ENCODE peak calls at places on chromosomes 16 and 17, in eight cellular contexts. One of them, this sample, is unnamed.

GRCh38 chr17:77640242-77640641 is 318.3 kb upstream of the TNRC6C start:
- DNase-seq in GM12865: no peak
- DNase-seq in fibroblast of pulmonary artery: no peak
- DNase-seq in psoas muscle: no peak
- DNase-seq in fibroblast of the aortic adventitia: no peak
- DNase-seq in stomach: no peak
- DNase-seq in GM23338: no peak
- DNase-seq in CD8-positive, alpha-beta T cell: no peak
- DNase-seq in this sample: no peak

GRCh38 chr17:50218771-50219315 is 17.4 kb upstream of the COL1A1 start:
- DNase-seq in GM12865: no peak
- DNase-seq in fibroblast of pulmonary artery: peak
- DNase-seq in psoas muscle: no peak
- DNase-seq in fibroblast of the aortic adventitia: peak
- DNase-seq in stomach: no peak
- DNase-seq in GM23338: no peak
- DNase-seq in CD8-positive, alpha-beta T cell: no peak
- DNase-seq in this sample: no peak

GRCh38 chr16:30903596-30903995 is 7.2 kb downstream of the CTF1 start:
- DNase-seq in GM12865: no peak
- DNase-seq in fibroblast of pulmonary artery: peak
- DNase-seq in psoas muscle: no peak
- DNase-seq in fibroblast of the aortic adventitia: peak
- DNase-seq in stomach: no peak
- DNase-seq in GM23338: no peak
- DNase-seq in CD8-positive, alpha-beta T cell: no peak
- DNase-seq in this sample: no peak

GRCh38 chr16:65975049-65975708 is 391.3 kb upstream of the CDH5 start:
- DNase-seq in GM12865: peak
- DNase-seq in fibroblast of pulmonary artery: peak
- DNase-seq in psoas muscle: no peak
- DNase-seq in fibroblast of the aortic adventitia: peak
- DNase-seq in stomach: no peak
- DNase-seq in GM23338: peak
- DNase-seq in CD8-positive, alpha-beta T cell: no peak
- DNase-seq in this sample: no peak

GRCh38 chr16:23700509-23700908 is 12.5 kb downstream of the ERN2 start:
- DNase-seq in GM12865: no peak
- DNase-seq in fibroblast of pulmonary artery: no peak
- DNase-seq in psoas muscle: no peak
- DNase-seq in fibroblast of the aortic adventitia: no peak
- DNase-seq in stomach: no peak
- DNase-seq in GM23338: peak
- DNase-seq in CD8-positive, alpha-beta T cell: no peak
- DNase-seq in this sample: no peak

GRCh38 chr16:30491744-30492308 is 19.3 kb downstream of the ITGAL start:
- DNase-seq in GM12865: no peak
- DNase-seq in fibroblast of pulmonary artery: peak
- DNase-seq in psoas muscle: no peak
- DNase-seq in fibroblast of the aortic adventitia: peak
- DNase-seq in stomach: no peak
- DNase-seq in GM23338: no peak
- DNase-seq in CD8-positive, alpha-beta T cell: peak
- DNase-seq in this sample: no peak

GRCh38 chr16:82630219-82630618 is 3.5 kb downstream of the CDH13 start:
- DNase-seq in GM12865: no peak
- DNase-seq in fibroblast of pulmonary artery: peak
- DNase-seq in psoas muscle: no peak
- DNase-seq in fibroblast of the aortic adventitia: peak
- DNase-seq in stomach: no peak
- DNase-seq in GM23338: no peak
- DNase-seq in CD8-positive, alpha-beta T cell: no peak
- DNase-seq in this sample: no peak

GRCh38 chr17:77325826-77326581 is 185.2 kb downstream of the SEC14L1 start:
- DNase-seq in GM12865: no peak
- DNase-seq in fibroblast of pulmonary artery: no peak
- DNase-seq in psoas muscle: no peak
- DNase-seq in fibroblast of the aortic adventitia: peak
- DNase-seq in stomach: peak
- DNase-seq in GM23338: no peak
- DNase-seq in CD8-positive, alpha-beta T cell: no peak
- DNase-seq in this sample: peak

GRCh38 chr17:29589524-29590260 is at the start of gene GIT1:
- DNase-seq in GM12865: peak
- DNase-seq in fibroblast of pulmonary artery: peak
- DNase-seq in psoas muscle: peak
- DNase-seq in fibroblast of the aortic adventitia: peak
- DNase-seq in stomach: peak
- DNase-seq in GM23338: peak
- DNase-seq in CD8-positive, alpha-beta T cell: peak
- DNase-seq in this sample: peak

GRCh38 chr17:75240394-75241142 is 20.8 kb downstream of the GGA3 start:
- DNase-seq in GM12865: no peak
- DNase-seq in fibroblast of pulmonary artery: peak
- DNase-seq in psoas muscle: peak
- DNase-seq in fibroblast of the aortic adventitia: peak
- DNase-seq in stomach: no peak
- DNase-seq in GM23338: peak
- DNase-seq in CD8-positive, alpha-beta T cell: peak
- DNase-seq in this sample: no peak

GRCh38 chr17:77445030-77445907 is 304.5 kb downstream of the SEC14L1 start:
- DNase-seq in GM12865: peak
- DNase-seq in fibroblast of pulmonary artery: peak
- DNase-seq in psoas muscle: peak
- DNase-seq in fibroblast of the aortic adventitia: peak
- DNase-seq in stomach: peak
- DNase-seq in GM23338: no peak
- DNase-seq in CD8-positive, alpha-beta T cell: peak
- DNase-seq in this sample: no peak

GRCh38 chr17:39095309-39095686 is 56.1 kb downstream of the PLXDC1 start:
- DNase-seq in GM12865: no peak
- DNase-seq in fibroblast of pulmonary artery: no peak
- DNase-seq in psoas muscle: no peak
- DNase-seq in fibroblast of the aortic adventitia: peak
- DNase-seq in stomach: no peak
- DNase-seq in GM23338: no peak
- DNase-seq in CD8-positive, alpha-beta T cell: no peak
- DNase-seq in this sample: no peak

GRCh38 chr16:50910698-50911025 is 168.8 kb downstream of the CYLD start:
- DNase-seq in GM12865: no peak
- DNase-seq in fibroblast of pulmonary artery: no peak
- DNase-seq in psoas muscle: no peak
- DNase-seq in fibroblast of the aortic adventitia: no peak
- DNase-seq in stomach: no peak
- DNase-seq in GM23338: no peak
- DNase-seq in CD8-positive, alpha-beta T cell: no peak
- DNase-seq in this sample: no peak

GRCh38 chr17:77622627-77623026 is 335.9 kb upstream of the TNRC6C start:
- DNase-seq in GM12865: no peak
- DNase-seq in fibroblast of pulmonary artery: no peak
- DNase-seq in psoas muscle: no peak
- DNase-seq in fibroblast of the aortic adventitia: no peak
- DNase-seq in stomach: no peak
- DNase-seq in GM23338: no peak
- DNase-seq in CD8-positive, alpha-beta T cell: no peak
- DNase-seq in this sample: no peak

GRCh38 chr17:48596000-48596734 is 2.6 kb upstream of the HOXB5 start:
- DNase-seq in GM12865: no peak
- DNase-seq in fibroblast of pulmonary artery: no peak
- DNase-seq in psoas muscle: no peak
- DNase-seq in fibroblast of the aortic adventitia: no peak
- DNase-seq in stomach: no peak
- DNase-seq in GM23338: no peak
- DNase-seq in CD8-positive, alpha-beta T cell: no peak
- DNase-seq in this sample: no peak

DNA sequence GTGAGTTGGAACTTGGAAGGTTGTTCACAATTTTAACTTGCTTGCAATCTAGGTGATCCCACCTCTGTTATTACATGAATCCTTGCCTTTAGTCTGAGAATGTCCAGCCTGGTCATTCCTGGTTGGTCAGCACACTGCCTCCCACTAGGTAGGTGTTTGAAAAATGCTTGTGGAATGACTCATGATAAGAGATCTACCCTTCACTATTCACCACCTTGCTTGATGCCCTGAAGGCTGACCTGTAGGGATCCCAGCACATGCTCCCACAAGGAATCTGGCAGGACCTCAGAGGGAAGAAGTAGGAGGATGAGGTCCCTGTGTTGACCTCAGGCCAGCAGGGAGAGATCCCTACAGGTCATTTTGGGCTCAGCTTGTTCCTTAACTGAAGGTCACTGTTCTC is 30.2 kb upstream of the ABCA3 start:
- DNase-seq in GM12865: no peak
- DNase-seq in fibroblast of pulmonary artery: no peak
- DNase-seq in psoas muscle: no peak
- DNase-seq in fibroblast of the aortic adventitia: no peak
- DNase-seq in stomach: no peak
- DNase-seq in GM23338: no peak
- DNase-seq in CD8-positive, alpha-beta T cell: no peak
- DNase-seq in this sample: no peak
- TF ChIP-seq CTCF in GM12865: no peak
- TF ChIP-seq CTCF in fibroblast of pulmonary artery: no peak
- TF ChIP-seq CTCF in psoas muscle: no peak
- TF ChIP-seq CTCF in fibroblast of the aortic adventitia: no peak
- TF ChIP-seq CTCF in stomach: no peak
- TF ChIP-seq CTCF in GM23338: no peak
- TF ChIP-seq CTCF in CD8-positive, alpha-beta T cell: no peak
- TF ChIP-seq CTCF in this sample: no peak

GRCh38 chr16:5488581-5488980 is 391.0 kb upstream of the EEF2KMT start:
- DNase-seq in GM12865: no peak
- DNase-seq in fibroblast of pulmonary artery: no peak
- DNase-seq in psoas muscle: no peak
- DNase-seq in fibroblast of the aortic adventitia: no peak
- DNase-seq in stomach: no peak
- DNase-seq in GM23338: no peak
- DNase-seq in CD8-positive, alpha-beta T cell: no peak
- DNase-seq in this sample: no peak

GRCh38 chr16:5496013-5496412 is 398.4 kb upstream of the EEF2KMT start:
- DNase-seq in GM12865: no peak
- DNase-seq in fibroblast of pulmonary artery: no peak
- DNase-seq in psoas muscle: no peak
- DNase-seq in fibroblast of the aortic adventitia: no peak
- DNase-seq in stomach: no peak
- DNase-seq in GM23338: no peak
- DNase-seq in CD8-positive, alpha-beta T cell: no peak
- DNase-seq in this sample: no peak

GRCh38 chr16:5487728-5488127 is 390.1 kb upstream of the EEF2KMT start:
- DNase-seq in GM12865: no peak
- DNase-seq in fibroblast of pulmonary artery: no peak
- DNase-seq in psoas muscle: no peak
- DNase-seq in fibroblast of the aortic adventitia: no peak
- DNase-seq in stomach: no peak
- DNase-seq in GM23338: no peak
- DNase-seq in CD8-positive, alpha-beta T cell: no peak
- DNase-seq in this sample: no peak

DNA sequence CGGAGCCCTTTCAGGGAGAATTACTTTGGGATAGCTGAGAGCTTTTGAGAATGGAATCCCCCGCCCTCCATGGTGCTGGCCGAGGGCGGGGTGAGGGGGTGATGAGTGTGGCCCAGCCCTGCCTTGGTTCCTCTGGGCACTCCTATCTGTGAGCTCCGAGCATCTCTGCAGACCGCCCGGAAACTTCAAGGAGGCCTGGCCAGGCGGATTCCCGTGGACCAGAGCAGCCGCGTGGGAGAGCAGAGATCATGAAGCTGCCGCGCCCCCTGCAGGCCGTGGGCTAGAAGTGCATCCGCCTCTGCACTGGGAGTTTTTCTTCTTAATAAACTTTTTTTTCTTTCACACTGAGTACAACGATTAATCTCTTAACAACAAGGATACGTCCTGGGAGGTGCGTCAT is 392.9 kb upstream of the EEF2KMT start:
- DNase-seq in GM12865: peak
- DNase-seq in fibroblast of pulmonary artery: no peak
- DNase-seq in psoas muscle: no peak
- DNase-seq in fibroblast of the aortic adventitia: no peak
- DNase-seq in stomach: no peak
- DNase-seq in GM23338: peak
- DNase-seq in CD8-positive, alpha-beta T cell: no peak
- DNase-seq in this sample: no peak
- TF ChIP-seq CTCF in GM12865: peak
- TF ChIP-seq CTCF in fibroblast of pulmonary artery: no peak
- TF ChIP-seq CTCF in psoas muscle: peak
- TF ChIP-seq CTCF in fibroblast of the aortic adventitia: peak
- TF ChIP-seq CTCF in stomach: no peak
- TF ChIP-seq CTCF in GM23338: peak
- TF ChIP-seq CTCF in CD8-positive, alpha-beta T cell: peak
- TF ChIP-seq CTCF in this sample: no peak

GRCh38 chr17:72056155-72056554 is 64.7 kb upstream of the SOX9 start:
- DNase-seq in GM12865: peak
- DNase-seq in fibroblast of pulmonary artery: no peak
- DNase-seq in psoas muscle: no peak
- DNase-seq in fibroblast of the aortic adventitia: no peak
- DNase-seq in stomach: no peak
- DNase-seq in GM23338: no peak
- DNase-seq in CD8-positive, alpha-beta T cell: no peak
- DNase-seq in this sample: no peak

GRCh38 chr17:72060084-72060483 is 60.7 kb upstream of the SOX9 start:
- DNase-seq in GM12865: no peak
- DNase-seq in fibroblast of pulmonary artery: no peak
- DNase-seq in psoas muscle: no peak
- DNase-seq in fibroblast of the aortic adventitia: no peak
- DNase-seq in stomach: no peak
- DNase-seq in GM23338: no peak
- DNase-seq in CD8-positive, alpha-beta T cell: no peak
- DNase-seq in this sample: no peak

GRCh38 chr17:72053069-72053846 is 67.6 kb upstream of the SOX9 start:
- DNase-seq in GM12865: no peak
- DNase-seq in fibroblast of pulmonary artery: no peak
- DNase-seq in psoas muscle: no peak
- DNase-seq in fibroblast of the aortic adventitia: no peak
- DNase-seq in stomach: no peak
- DNase-seq in GM23338: peak
- DNase-seq in CD8-positive, alpha-beta T cell: no peak
- DNase-seq in this sample: no peak

DNA sequence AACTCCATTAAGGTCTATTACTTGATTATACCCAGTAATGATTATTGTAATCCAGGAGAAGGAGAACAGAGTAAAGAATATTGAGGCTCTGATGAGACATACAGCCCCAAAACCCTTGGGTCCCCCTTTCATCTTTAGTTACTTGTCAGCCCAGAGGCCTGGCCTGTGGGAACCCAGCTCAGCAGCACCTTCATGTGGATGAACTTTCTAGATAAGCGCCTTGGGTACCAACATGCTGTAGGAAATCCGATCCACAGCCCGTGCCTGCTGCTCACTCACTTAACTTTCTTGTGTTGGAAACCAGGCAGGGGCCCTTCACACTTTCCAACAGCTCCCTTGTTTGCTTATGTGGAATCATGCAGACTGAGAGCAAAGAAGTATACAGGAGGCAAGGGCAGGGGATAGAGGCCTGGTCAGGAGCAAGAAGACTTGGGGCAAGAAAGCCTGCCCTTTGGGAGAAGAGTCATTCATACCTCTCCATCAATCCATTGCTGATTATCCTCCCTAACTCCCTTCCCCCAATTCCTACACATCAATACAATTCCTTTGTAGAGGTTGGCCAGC is 64.0 kb upstream of the SOX9 start:
- DNase-seq in GM12865: peak
- DNase-seq in fibroblast of pulmonary artery: no peak
- DNase-seq in psoas muscle: no peak
- DNase-seq in fibroblast of the aortic adventitia: no peak
- DNase-seq in stomach: no peak
- DNase-seq in GM23338: peak
- DNase-seq in CD8-positive, alpha-beta T cell: no peak
- DNase-seq in this sample: no peak
- TF ChIP-seq CTCF in GM12865: peak
- TF ChIP-seq CTCF in fibroblast of pulmonary artery: no peak
- TF ChIP-seq CTCF in psoas muscle: no peak
- TF ChIP-seq CTCF in fibroblast of the aortic adventitia: no peak
- TF ChIP-seq CTCF in stomach: no peak
- TF ChIP-seq CTCF in GM23338: no peak
- TF ChIP-seq CTCF in CD8-positive, alpha-beta T cell: no peak
- TF ChIP-seq CTCF in this sample: no peak

GRCh38 chr16:20637247-20637646 is 60.2 kb downstream of the ACSM1 start:
- DNase-seq in GM12865: no peak
- DNase-seq in fibroblast of pulmonary artery: no peak
- DNase-seq in psoas muscle: no peak
- DNase-seq in fibroblast of the aortic adventitia: no peak
- DNase-seq in stomach: no peak
- DNase-seq in GM23338: no peak
- DNase-seq in CD8-positive, alpha-beta T cell: no peak
- DNase-seq in this sample: no peak
- TF ChIP-seq CTCF in GM12865: no peak
- TF ChIP-seq CTCF in fibroblast of pulmonary artery: no peak
- TF ChIP-seq CTCF in psoas muscle: no peak
- TF ChIP-seq CTCF in fibroblast of the aortic adventitia: no peak
- TF ChIP-seq CTCF in stomach: no peak
- TF ChIP-seq CTCF in GM23338: peak
- TF ChIP-seq CTCF in CD8-positive, alpha-beta T cell: no peak
- TF ChIP-seq CTCF in this sample: no peak